ENCODE peak calls at places on chromosomes 6 and 20, in ten cellular contexts. P is nephron progenitor cell, T is heart right ventricle, M is psoas muscle, X is B cell, R is AG09319, W is HCT116, Y is omental fat pad, O is dorsolateral prefrontal cortex, Z is cardiac fibroblast. E is an unnamed sample.

GRCh38 chr6:139165324-139165723 is 30.4 kb downstream of the HECA start:
- DNase-seq in P (no peak), T (no peak), M (no peak), X (peak; percentile 50), R (no peak), W (no peak), Y (no peak), O (no peak), Z (no peak), E (no peak)

GRCh38 chr20:41124451-41125094 is 12.8 kb upstream of the PLCG1 start:
- DNase-seq in P (no peak), T (no peak), M (no peak), X (no peak), R (no peak), W (no peak), Y (no peak), O (no peak), Z (no peak), E (peak; percentile 64)

GRCh38 chr20:58927490-58928061 is 53.5 kb upstream of the NELFCD start:
- DNase-seq in P (no peak), T (no peak), M (no peak), X (no peak), R (no peak), W (no peak), Y (no peak), O (no peak), Z (no peak), E (no peak)

GRCh38 chr20:17229256-17229655 is 2.4 kb downstream of the PCSK2 start:
- DNase-seq in P (no peak), T (no peak), M (no peak), X (no peak), R (no peak), W (no peak), Y (no peak), O (no peak), Z (no peak), E (no peak)

GRCh38 chr6:28766426-28766825 is 157.4 kb downstream of the TRIM27 start:
- DNase-seq in P (no peak), T (no peak), M (no peak), X (no peak), R (no peak), W (no peak), Y (no peak), O (no peak), Z (no peak), E (no peak)

GRCh38 chr6:104638841-104639290 is 220.9 kb downstream of the HACE1 start:
- DNase-seq in P (no peak), T (no peak), M (no peak), X (no peak), R (no peak), W (no peak), Y (no peak), O (no peak), Z (peak; percentile 93), E (no peak)

GRCh38 chr6:85405175-85405852 is 44.6 kb upstream of the NT5E start:
- DNase-seq in P (no peak), T (no peak), M (no peak), X (no peak), R (peak; percentile 54), W (no peak), Y (no peak), O (no peak), Z (no peak), E (peak; percentile 59)

GRCh38 chr6:150207931-150208570 is 65.2 kb downstream of the PPP1R14C start:
- DNase-seq in P (no peak), T (no peak), M (no peak), X (no peak), R (no peak), W (no peak), Y (no peak), O (no peak), Z (no peak), E (no peak)

DNA sequence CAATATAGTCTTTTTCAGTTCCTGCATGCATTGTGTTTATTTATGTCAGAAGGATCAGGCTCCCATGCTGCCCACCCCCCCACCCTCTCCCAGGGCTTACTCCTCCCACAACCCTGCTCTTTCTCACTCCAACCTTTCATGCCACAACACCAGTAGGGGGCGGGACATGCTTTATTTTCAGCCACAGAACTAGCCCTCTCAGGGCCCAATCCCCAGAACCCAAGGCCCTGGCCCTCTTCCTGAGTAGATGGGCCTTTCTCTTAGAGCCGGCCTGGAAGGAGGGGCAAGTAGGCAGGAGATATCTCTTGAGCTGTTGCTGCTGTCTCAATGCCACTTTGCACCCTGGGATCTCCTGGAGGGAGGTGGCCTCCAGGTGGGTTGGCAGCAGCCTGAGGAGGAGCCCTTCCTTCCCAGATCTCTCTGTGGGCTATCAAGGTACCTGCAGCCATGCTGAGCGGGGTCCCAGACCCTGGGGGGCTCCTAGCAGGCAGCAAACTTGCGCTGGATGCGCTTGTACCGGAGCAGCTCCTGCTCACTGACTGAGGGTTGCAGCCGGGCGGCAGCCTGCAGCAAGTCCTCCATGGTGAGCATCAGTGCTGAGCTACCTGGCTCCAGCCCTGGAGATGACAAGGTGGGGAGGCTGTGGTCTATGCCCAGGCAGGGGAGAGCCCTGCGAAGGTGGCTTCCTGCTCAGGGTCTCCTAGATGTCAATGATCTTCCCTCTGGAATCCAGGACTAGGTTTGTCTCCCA is 3.5 kb downstream of the GNMT start:
- DNase-seq in P (peak; percentile 43), T (no peak), M (no peak), X (peak; percentile 31), R (no peak), W (no peak), Y (no peak), O (peak; percentile 41), Z (peak; percentile 68), E (no peak)
- TF ChIP-seq CTCF in P (no peak), T (no peak), M (no peak), X (no peak), R (peak; percentile 17), W (peak; percentile 42), Y (no peak), O (peak; percentile 14), Z (peak; percentile 37), E (no peak)

GRCh38 chr20:45893831-45894230 is 2.7 kb downstream of the CTSA start:
- DNase-seq in P (no peak), T (no peak), M (no peak), X (no peak), R (no peak), W (no peak), Y (no peak), O (no peak), Z (no peak), E (no peak)

GRCh38 chr20:45892828-45893500 is 1.8 kb downstream of the CTSA start:
- DNase-seq in P (no peak), T (no peak), M (no peak), X (no peak), R (no peak), W (no peak), Y (no peak), O (no peak), Z (no peak), E (peak; percentile 82)

GRCh38 chr20:45890077-45890996 is 671 bp downstream of the NEURL2 start:
- DNase-seq in P (peak; percentile 85), T (peak; percentile 87), M (peak; percentile 84), X (peak; percentile 62), R (peak; percentile 48), W (no peak), Y (peak; percentile 80), O (peak; percentile 79), Z (peak; percentile 87), E (peak; percentile 87)

GRCh38 chr20:45892049-45892816 is 1.1 kb downstream of the CTSA start:
- DNase-seq in P (no peak), T (no peak), M (no peak), X (no peak), R (no peak), W (no peak), Y (no peak), O (no peak), Z (peak; percentile 49), E (peak; percentile 55)

DNA sequence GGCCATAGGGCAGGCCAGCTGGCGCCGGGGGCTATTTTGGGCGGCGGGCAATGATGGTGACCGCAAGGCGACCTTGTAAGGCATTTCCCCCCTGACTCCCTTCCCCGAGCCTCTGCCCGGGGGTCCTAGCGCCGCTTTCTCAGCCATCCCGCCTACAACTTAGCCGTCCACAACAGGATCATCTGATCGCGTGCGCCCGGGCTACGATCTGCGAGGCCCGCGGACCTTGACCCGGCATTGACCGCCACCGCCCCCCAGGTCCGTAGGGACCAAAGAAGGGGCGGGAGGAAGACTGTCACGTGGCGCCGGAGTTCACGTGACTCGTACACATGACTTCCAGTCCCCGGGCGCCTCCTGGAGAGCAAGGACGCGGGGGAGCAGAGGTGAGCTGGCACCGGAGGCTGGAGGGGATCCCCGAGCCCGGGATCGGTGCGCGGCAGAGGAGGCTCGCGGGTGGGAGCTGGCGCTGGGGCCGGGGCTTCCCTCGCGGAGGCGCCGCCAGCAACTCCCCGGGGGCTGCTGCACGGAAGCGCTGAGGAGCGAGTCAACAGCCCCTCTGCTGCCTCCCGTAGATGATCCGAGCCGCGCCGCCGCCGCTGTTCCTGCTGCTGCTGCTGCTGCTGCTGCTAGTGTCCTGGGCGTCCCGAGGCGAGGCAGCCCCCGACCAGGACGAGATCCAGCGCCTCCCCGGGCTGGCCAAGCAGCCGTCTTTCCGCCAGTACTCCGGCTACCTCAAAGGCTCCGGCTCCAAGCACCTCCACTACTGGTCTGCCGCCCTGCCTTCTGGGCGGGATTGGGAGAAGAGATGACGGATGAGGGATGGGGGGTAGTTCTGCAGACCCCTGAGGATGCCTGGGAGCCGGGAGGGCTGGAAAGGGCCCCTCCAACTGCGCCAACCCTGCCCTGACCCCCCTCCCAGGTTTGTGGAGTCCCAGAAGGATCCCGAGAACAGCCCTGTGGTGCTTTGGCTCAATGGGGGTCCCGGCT is at the start of the genes CTSA and NEURL2:
- DNase-seq in P (peak; percentile 87), T (peak; percentile 94), M (peak; percentile 94), X (peak; percentile 87), R (peak; percentile 91), W (peak; percentile 82), Y (peak; percentile 95), O (peak; percentile 93), Z (peak; percentile 96), E (peak; percentile 96)
- TF ChIP-seq CTCF in P (no peak), T (no peak), M (no peak), X (no peak), R (no peak), W (no peak), Y (no peak), O (no peak), Z (no peak), E (no peak)

GRCh38 chr20:10856237-10856636 is 182.4 kb upstream of the JAG1 start:
- DNase-seq in P (no peak), T (no peak), M (no peak), X (no peak), R (no peak), W (no peak), Y (no peak), O (no peak), Z (peak; percentile 49), E (no peak)
- TF ChIP-seq CTCF in P (no peak), T (no peak), M (no peak), X (no peak), R (no peak), W (no peak), Y (no peak), O (no peak), Z (no peak), E (no peak)

DNA sequence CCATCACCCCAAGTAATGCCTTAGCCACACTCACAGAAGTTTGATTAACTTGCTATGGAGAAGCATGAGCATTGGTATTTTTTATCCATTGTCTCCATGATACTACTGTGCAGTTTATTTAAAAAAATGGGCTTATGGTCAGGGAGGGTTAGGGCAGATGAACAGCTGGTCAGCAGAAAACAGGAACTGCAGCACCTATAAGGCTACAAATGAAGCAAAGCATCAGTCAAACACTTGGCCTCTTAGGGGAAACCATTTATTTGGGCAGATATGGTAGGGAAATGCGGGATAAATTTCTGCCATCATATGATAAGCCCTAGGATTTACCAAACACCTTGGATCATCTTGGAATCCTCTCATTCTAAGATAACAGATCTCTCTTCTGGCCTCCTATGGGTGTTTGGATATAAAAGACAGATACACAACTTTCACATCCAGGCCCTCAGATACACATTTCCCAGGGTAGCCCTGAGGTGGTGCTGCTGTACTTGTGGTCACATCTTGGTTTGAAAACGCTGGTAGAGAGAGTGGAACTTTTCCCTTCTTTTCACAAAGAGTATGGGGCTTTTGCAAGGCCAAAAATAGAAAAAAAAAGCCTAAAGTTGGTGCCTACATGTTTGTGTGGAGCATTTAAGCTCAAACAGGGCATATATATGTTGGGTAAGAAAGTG is 42.8 kb upstream of the AHI1 start:
- DNase-seq in P (no peak), T (peak; percentile 13), M (no peak), X (no peak), R (no peak), W (no peak), Y (no peak), O (peak; percentile 40), Z (peak; percentile 80), E (no peak)
- TF ChIP-seq CTCF in P (no peak), T (peak; percentile 25), M (no peak), X (no peak), R (peak; percentile 39), W (no peak), Y (no peak), O (peak; percentile 33), Z (peak; percentile 47), E (no peak)

E was measured in mucosa of descending colon.